ENCODE peak calls at places on chromosomes 2 and 18, in five cellular contexts. V is HepG2, E is K562, R is HCT116, C is H1. Z is an unnamed sample.

GRCh38 chr18:2570772-2571199 is 519 bp downstream of the METTL4 start:
- DNase-seq in V (peak), E (peak), R (peak), C (peak), Z (peak)

GRCh38 chr2:170873035-170873692 is 55.9 kb upstream of the GORASP2 start:
- DNase-seq in V (peak), E (peak), R (peak), C (peak), Z (peak)

GRCh38 chr2:159903404-159904126 is 105.6 kb upstream of the CD302 start:
- DNase-seq in V (no peak), E (no peak), R (no peak), C (no peak), Z (no peak)

GRCh38 chr2:231522418-231523180 is 7.6 kb downstream of the NMUR1 start:
- DNase-seq in V (no peak), E (no peak), R (no peak), C (no peak), Z (no peak)

GRCh38 chr2:240781471-240782220 is 38.4 kb downstream of the KIF1A start:
- DNase-seq in V (no peak), E (no peak), R (no peak), C (no peak), Z (no peak)

GRCh38 chr18:79792988-79793355 is 4.8 kb upstream of the KCNG2 start:
- DNase-seq in V (no peak), E (no peak), R (no peak), C (no peak), Z (no peak)

GRCh38 chr2:25043241-25043867 is 1.5 kb downstream of the EFR3B start:
- DNase-seq in V (no peak), E (no peak), R (no peak), C (peak), Z (no peak)

GRCh38 chr2:68060652-68061051 is 2.2 kb downstream of the C1D start:
- DNase-seq in V (no peak), E (no peak), R (no peak), C (no peak), Z (no peak)

GRCh38 chr18:59005266-59005665 is 134.4 kb upstream of the SEC11C start:
- DNase-seq in V (no peak), E (no peak), R (no peak), C (peak), Z (no peak)

GRCh38 chr2:147046473-147046872 is 798.4 kb upstream of the ACVR2A start:
- DNase-seq in V (no peak), E (no peak), R (no peak), C (no peak), Z (no peak)
- TF ChIP-seq SRF in V (no peak), E (no peak), R (no peak), C (no peak), Z (no peak)

GRCh38 chr2:166643980-166644379 is 149.9 kb upstream of the SCN7A start:
- DNase-seq in V (no peak), E (no peak), R (no peak), C (no peak), Z (no peak)
- TF ChIP-seq CEBPB in V (no peak), E (no peak), R (no peak), C (no peak), Z (no peak)

GRCh38 chr2:16138811-16139662 is 198.7 kb downstream of the MYCN start:
- DNase-seq in V (no peak), E (no peak), R (no peak), C (peak), Z (no peak)
- TF ChIP-seq SRF in V (no peak), E (no peak), R (no peak), C (no peak), Z (no peak)

DNA sequence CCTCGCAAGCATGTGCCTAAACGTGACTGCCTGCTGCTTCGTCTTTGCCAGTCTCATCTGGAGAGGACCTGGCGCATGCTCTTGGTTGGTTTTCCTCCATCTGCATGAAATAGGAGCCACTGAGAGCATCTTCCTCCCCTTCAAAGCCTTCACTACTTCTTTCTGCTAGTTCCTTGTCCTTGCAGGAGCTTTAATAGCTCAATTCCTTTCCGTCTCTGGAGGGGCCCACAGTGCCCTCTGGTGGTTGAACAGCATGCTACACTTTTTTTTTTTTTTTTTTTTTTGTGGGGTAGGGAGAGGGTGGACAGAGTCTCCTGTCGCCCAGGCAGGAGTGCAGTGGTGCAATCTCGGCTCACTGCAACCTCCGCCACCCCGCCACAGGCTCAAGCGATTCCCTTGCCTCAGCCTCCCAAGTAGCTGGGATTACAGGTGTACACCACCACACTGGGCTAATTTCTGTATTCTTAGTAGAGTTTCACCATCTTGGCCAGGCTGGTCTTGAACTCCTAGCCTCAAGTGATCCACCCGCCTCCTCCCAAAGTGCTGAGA is 59.6 kb downstream of the SP110 start:
- DNase-seq in V (peak), E (peak), R (peak), C (peak), Z (peak)
- TF ChIP-seq CEBPB in V (no peak), E (no peak), R (no peak), C (peak), Z (no peak)

DNA sequence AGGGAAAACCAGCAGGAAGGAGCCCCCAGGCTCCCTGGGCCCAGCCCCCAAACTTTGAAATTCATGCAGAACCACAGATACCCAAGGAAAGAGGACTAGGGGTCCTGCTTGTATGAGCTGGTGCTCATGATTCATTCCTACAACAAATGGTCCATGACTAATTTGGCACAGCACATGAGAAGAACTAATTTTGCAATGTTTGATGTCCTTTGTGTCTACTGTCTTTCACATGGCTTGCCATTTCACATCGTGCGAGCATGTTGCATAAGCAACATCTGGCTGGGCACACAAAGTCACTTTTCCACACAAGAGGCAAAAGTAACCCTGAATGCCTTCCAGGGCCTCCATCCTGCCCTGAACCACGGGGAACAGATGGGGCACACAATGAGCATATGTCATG is 149.6 kb upstream of the APCDD1 start:
- DNase-seq in V (no peak), E (no peak), R (no peak), C (no peak), Z (no peak)
- TF ChIP-seq SRF in V (no peak), E (no peak), R (no peak), C (no peak), Z (no peak)

GRCh38 chr2:86556508-86556907 is 6.7 kb downstream of the CHMP3 start:
- DNase-seq in V (peak), E (no peak), R (no peak), C (no peak), Z (no peak)
- TF ChIP-seq CEBPB in V (no peak), E (no peak), R (no peak), C (no peak), Z (no peak)

GRCh38 chr2:69781321-69782248 is 39.7 kb downstream of the ANXA4 start:
- DNase-seq in V (peak), E (no peak), R (no peak), C (peak), Z (no peak)

GRCh38 chr2:69777778-69778089 is 35.8 kb downstream of the ANXA4 start:
- DNase-seq in V (no peak), E (peak), R (no peak), C (no peak), Z (no peak)

GRCh38 chr2:69776886-69777777 is 35.2 kb downstream of the ANXA4 start:
- DNase-seq in V (no peak), E (no peak), R (no peak), C (no peak), Z (no peak)

GRCh38 chr2:69780907-69781306 is 39.0 kb downstream of the ANXA4 start:
- DNase-seq in V (peak), E (no peak), R (no peak), C (peak), Z (no peak)

DNA sequence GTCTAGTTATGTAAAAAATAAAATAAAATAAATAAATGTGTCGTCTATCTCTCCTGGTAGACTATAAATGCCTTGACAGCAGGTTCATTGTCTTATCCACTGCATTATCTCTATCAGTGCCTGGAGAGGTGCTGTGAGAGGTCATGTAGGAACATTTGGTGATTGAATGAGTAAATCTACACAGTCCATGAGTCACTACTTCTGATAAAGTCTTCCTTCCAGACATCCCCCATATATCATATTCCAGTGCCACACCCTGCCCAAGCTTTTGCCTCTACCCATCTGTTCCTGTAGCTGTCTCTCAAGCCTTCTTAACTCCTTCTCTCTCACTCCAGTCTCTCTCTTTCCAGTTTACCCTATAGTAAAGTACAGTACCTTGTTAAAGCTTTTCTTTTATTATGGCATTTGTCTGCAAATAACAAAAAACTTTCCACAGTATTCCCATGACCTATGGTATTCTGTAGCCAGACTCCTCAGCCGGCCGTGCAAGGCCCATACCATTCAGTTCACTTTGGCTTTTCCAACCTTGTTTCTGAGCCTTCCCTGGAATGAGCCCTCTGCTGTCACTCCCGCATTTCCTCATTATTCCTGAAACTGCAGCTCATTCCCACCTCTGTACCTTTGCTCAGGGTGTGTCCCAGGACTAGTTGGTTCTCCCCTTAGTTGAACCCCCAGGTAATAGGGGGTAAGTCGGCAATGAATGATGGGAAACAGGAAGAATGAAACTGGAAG is 37.5 kb downstream of the ANXA4 start:
- DNase-seq in V (peak), E (no peak), R (peak), C (no peak), Z (no peak)
- TF ChIP-seq SRF in V (no peak), E (no peak), R (no peak), C (no peak), Z (no peak)